ENCODE peak calls at places on chromosome 1, in four cellular contexts. S is K562, I is WTC11, W is HepG2. A is an unnamed sample.

GRCh38 chr1:35115459-35116383 is 36.5 kb downstream of the ZMYM1 start:
- DNase-seq in S (no peak), W (no peak), I (no peak), A (no peak)

GRCh38 chr1:204705888-204706837 is 20.6 kb upstream of the LRRN2 start:
- DNase-seq in I (no peak), W (no peak), S (peak; percentile 86), A (no peak)

GRCh38 chr1:152980676-152981075 is 3.2 kb upstream of the SPRR1A start:
- DNase-seq in S (no peak), I (no peak), W (no peak), A (no peak)

GRCh38 chr1:40059292-40059959 is 18.9 kb downstream of the CAP1 start:
- DNase-seq in W (peak; percentile 43), S (peak; percentile 36), I (peak; percentile 53), A (no peak)

GRCh38 chr1:201126463-201126831 is 537 bp downstream of the ASCL5 start:
- DNase-seq in W (no peak), S (no peak), I (no peak), A (no peak)

GRCh38 chr1:197302775-197303174 is 34.7 kb downstream of the CRB1 start:
- DNase-seq in W (no peak), S (no peak), I (no peak), A (no peak)

GRCh38 chr1:189859385-189859977 is 618.2 kb downstream of the BRINP3 start:
- DNase-seq in S (peak; percentile 50), I (peak; percentile 60), W (peak; percentile 17), A (peak; percentile 48)

GRCh38 chr1:178683304-178683703 is 41.7 kb upstream of the RALGPS2 start:
- DNase-seq in S (no peak), W (no peak), I (no peak), A (no peak)

GRCh38 chr1:236083650-236084385 is 18.9 kb upstream of the NID1 start:
- DNase-seq in W (no peak), S (no peak), I (no peak), A (no peak)

GRCh38 chr1:96842215-96842614 is 120.6 kb downstream of the PTBP2 start:
- DNase-seq in I (no peak), S (no peak), W (no peak), A (no peak)

GRCh38 chr1:115062542-115063004 is 26.7 kb downstream of the TSPAN2 start:
- DNase-seq in W (no peak), S (no peak), I (no peak), A (no peak)

GRCh38 chr1:230994860-230995259 is 16.0 kb downstream of the ARV1 start:
- DNase-seq in W (no peak), I (no peak), S (no peak), A (no peak)

GRCh38 chr1:96416111-96416595 is 305.4 kb upstream of the PTBP2 start:
- DNase-seq in S (no peak), W (no peak), I (no peak), A (no peak)

GRCh38 chr1:59522925-59523505 is 226.1 kb downstream of the FGGY start:
- DNase-seq in I (no peak), S (no peak), W (peak; percentile 93), A (no peak)

GRCh38 chr1:84774674-84775548 is 84.7 kb upstream of the SSX2IP start:
- DNase-seq in W (no peak), S (no peak), I (peak; percentile 69), A (no peak)

GRCh38 chr1:6508876-6509602 is 17.6 kb upstream of the PLEKHG5 start:
- DNase-seq in W (no peak), I (no peak), S (no peak), A (no peak)

GRCh38 chr1:70288171-70288570 is 66.4 kb downstream of the ANKRD13C start:
- DNase-seq in W (no peak), S (no peak), I (no peak), A (no peak)

GRCh38 chr1:70286453-70286852 is 65.3 kb downstream of the SRSF11 start:
- DNase-seq in I (no peak), W (no peak), S (no peak), A (no peak)

GRCh38 chr1:70295737-70296136 is 58.8 kb downstream of the ANKRD13C start:
- DNase-seq in S (no peak), W (no peak), I (no peak), A (no peak)

GRCh38 chr1:70293186-70293843 is 61.2 kb downstream of the ANKRD13C start:
- DNase-seq in S (no peak), I (no peak), W (no peak), A (no peak)

DNA sequence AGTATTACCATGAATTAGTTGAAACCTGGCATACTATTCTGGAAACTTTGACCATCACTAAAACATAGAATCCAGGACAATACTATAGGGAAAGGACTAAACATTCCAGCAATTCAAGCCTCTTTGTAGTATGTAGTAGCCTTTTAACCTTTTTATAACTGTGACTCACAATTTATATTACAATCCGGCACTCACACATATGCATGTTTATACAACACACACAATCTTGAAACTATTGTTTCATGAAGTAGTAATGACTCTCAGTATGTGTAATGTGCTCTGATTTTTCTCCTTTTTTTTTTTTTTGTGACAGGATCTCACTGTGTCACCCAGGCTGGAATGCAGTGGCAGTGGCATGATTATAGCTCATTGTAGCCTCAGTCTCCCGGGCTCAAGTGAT is 64.3 kb downstream of the ANKRD13C start:
- DNase-seq in W (no peak), I (no peak), S (no peak), A (no peak)
- TF ChIP-seq ELF4 in W (no peak), I (no peak), S (no peak), A (no peak)

GRCh38 chr1:228148196-228148861 is 1.4 kb upstream of the GJC2 start:
- DNase-seq in W (no peak), I (no peak), S (no peak), A (no peak)
- TF ChIP-seq ELF4 in W (no peak), I (no peak), S (no peak), A (no peak)

DNA sequence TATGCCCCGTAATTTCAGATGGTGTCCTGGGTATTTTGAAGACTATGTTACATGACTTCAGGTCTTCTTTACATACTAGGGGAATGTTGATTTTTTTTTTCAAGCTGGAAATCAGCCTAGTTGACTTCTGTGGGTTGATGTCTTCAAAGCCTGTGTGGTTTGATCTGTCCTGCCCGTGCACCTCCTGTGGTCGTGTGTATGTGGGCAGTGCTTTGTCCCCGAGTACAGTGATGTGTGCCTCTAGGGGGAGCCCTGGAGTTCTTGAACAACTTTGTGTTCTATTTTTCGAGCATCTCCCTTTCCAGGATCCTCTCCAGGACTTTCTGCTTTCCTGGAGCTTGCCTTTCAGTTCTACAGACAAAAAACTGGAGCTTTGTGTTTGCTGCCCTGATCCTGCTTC is 28.9 kb downstream of the OBSCN start:
- DNase-seq in S (peak; percentile 65), I (peak; percentile 81), W (peak; percentile 55), A (peak; percentile 76)
- TF ChIP-seq ELF4 in S (no peak), I (no peak), W (no peak), A (no peak)

GRCh38 chr1:244050835-244051444 is at the start of gene ZBTB18:
- DNase-seq in W (no peak), I (no peak), S (no peak), A (peak; percentile 58)

GRCh38 chr1:244047739-244048565 is 3.1 kb upstream of the ZBTB18 start:
- DNase-seq in S (peak; percentile 99), W (peak; percentile 96), I (peak; percentile 99), A (peak; percentile 96)

GRCh38 chr1:244049969-244050834 is 881 bp upstream of the ZBTB18 start:
- DNase-seq in S (no peak), W (no peak), I (no peak), A (no peak)

GRCh38 chr1:244048566-244049141 is 2.4 kb upstream of the ZBTB18 start:
- DNase-seq in S (no peak), W (no peak), I (peak; percentile 51), A (no peak)

DNA sequence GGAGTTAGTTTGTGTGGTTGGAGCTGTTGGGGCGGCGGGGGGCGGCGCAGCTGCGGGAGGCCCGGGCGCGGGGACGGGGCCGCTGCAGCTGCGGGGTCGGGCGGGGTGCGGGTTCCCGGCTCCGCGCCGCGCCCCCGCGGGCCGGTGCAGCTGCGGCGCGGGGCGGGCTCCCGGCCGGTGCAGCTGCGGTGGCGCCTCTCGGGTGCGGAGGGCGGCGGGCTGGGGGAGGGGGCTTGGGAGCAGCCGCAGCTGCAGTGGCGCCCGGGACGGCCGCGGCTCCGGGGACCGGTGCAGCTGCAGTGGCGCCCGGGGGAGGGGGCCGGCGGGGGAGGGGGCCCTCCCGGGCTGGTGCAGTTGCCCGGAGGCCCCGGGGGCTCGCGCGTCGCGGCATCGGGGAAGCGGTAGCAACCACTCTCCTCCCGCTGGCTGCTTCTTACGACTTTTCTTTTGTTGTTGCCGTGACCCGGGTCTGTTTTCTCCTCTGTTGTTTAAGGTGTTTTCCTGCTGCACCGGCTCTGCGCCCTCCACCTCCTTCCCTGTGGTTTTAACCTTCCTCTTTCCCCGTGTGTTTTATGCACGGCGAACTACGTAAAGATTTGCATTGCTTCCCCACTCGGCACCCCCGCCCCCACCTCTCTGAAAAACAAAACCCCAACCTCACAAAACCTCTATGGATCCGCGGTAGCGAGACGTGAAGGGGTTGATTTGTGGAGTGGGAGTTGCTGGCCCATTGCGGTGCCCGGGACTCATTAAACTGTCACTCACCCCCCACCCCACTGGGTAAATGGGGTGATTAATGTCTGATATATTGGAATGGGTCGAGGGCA is 1.7 kb upstream of the ZBTB18 start:
- DNase-seq in I (peak; percentile 55), W (no peak), S (peak; percentile 69), A (peak; percentile 56)
- TF ChIP-seq ELF4 in I (no peak), W (no peak), S (no peak), A (no peak)

GRCh38 chr1:26694185-26694572 is 1.6 kb upstream of the ARID1A start:
- DNase-seq in S (no peak), W (no peak), I (no peak), A (no peak)
- TF ChIP-seq ELF4 in S (no peak), W (no peak), I (no peak), A (no peak)

GRCh38 chr1:11930571-11931445 is 3.7 kb upstream of the PLOD1 start:
- DNase-seq in I (no peak), W (peak; percentile 32), S (no peak), A (no peak)
- TF ChIP-seq ELF4 in I (no peak), W (no peak), S (no peak), A (no peak)

GRCh38 chr1:242523282-242523967 is 1.1 kb downstream of the PLD5 start:
- DNase-seq in I (peak; percentile 40), W (no peak), S (no peak), A (no peak)
- TF ChIP-seq ELF4 in I (no peak), W (no peak), S (no peak), A (no peak)

DNA sequence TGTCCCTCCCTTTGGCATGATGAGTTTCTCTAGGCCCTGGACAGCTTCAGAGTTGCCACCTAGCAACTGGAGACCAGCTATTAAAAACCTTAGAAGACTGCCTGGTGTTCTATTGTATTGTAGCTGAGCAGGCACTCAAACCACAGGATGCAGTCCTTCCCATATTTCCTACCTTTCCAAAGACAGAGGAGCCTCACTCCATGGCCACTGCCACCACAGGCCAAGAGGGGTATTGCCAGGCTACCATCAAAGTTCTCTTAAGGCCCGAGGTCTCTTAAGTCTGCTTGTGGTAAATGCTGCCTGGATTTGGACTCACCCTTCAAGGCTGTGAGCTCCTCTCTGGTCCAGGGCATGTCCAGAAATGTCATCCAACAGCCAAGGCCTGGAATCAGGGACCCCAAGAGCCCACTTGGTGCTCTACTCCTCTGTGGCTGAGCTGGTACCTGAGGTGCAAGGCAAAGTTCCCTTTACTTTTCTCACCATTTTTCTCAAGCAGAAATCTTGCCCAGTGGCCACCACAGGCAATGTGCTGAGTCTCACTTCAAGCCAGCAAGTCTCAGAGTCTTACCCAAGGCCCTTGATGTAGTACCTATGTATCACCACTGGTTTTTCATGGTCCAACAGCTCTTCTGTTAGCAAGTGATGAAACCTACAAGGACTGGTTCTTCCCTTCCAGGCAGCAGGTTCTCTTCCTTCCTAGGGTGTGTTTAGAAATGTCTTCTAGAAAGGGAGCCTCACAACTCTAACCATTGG is 269.4 kb downstream of the AMY1C start:
- DNase-seq in S (no peak), W (no peak), I (peak; percentile 15), A (no peak)
- TF ChIP-seq ELF4 in S (no peak), W (no peak), I (no peak), A (no peak)